ENCODE peak calls at places on chromosomes 5 and 9, in nine cellular contexts. S is BE2C; L is kidney epithelial cell; P is CD8-positive, alpha-beta T cell; K is adrenal gland; T is brain microvascular endothelial cell; F is OCI-LY7; Z is hepatocyte; D is spleen. E is an unnamed sample.

GRCh38 chr9:118991366-118992285 is 377.6 kb downstream of the BRINP1 start:
- DNase-seq in T (no peak), S (no peak), Z (peak; percentile 18), K (no peak), F (no peak), P (no peak), D (no peak), L (no peak), E (no peak)

GRCh38 chr9:75186767-75187380 is 98.6 kb downstream of the OSTF1 start:
- DNase-seq in S (no peak), L (no peak), F (peak; percentile 27), Z (no peak), P (no peak), T (no peak), K (no peak), D (no peak), E (no peak)

GRCh38 chr9:136103651-136104487 is 8.8 kb upstream of the NACC2 start:
- DNase-seq in S (no peak), K (no peak), P (no peak), L (no peak), F (peak; percentile 31), Z (no peak), D (no peak), T (no peak), E (no peak)

GRCh38 chr5:139725073-139725830 is 70.4 kb upstream of the PSD2 start:
- DNase-seq in F (no peak), P (no peak), S (peak; percentile 85), T (peak; percentile 71), D (peak; percentile 83), Z (peak; percentile 86), L (peak; percentile 73), K (peak; percentile 92), E (no peak)

GRCh38 chr5:78353520-78353919 is 6.9 kb upstream of the SCAMP1 start:
- DNase-seq in D (no peak), Z (no peak), S (no peak), K (no peak), T (no peak), L (no peak), P (no peak), F (no peak), E (no peak)

GRCh38 chr9:99023831-99024230 is 80.1 kb downstream of the COL15A1 start:
- DNase-seq in P (no peak), D (no peak), S (peak; percentile 86), T (peak; percentile 55), Z (peak; percentile 43), F (peak; percentile 8), L (no peak), K (no peak), E (no peak)

GRCh38 chr5:180253036-180253824 is 38.7 kb downstream of the MAPK9 start:
- DNase-seq in D (no peak), L (no peak), S (no peak), K (no peak), Z (no peak), F (no peak), T (no peak), P (no peak), E (peak; percentile 20)

GRCh38 chr5:171367424-171368370 is 20.0 kb upstream of the NPM1 start:
- DNase-seq in P (no peak), D (peak; percentile 41), S (no peak), Z (no peak), T (peak; percentile 90), L (peak; percentile 88), K (no peak), F (no peak), E (no peak)

GRCh38 chr5:79992891-79993290 is 1.8 kb upstream of the MTX3 start:
- DNase-seq in K (no peak), L (no peak), D (no peak), P (no peak), F (no peak), Z (no peak), S (no peak), T (no peak), E (no peak)

GRCh38 chr5:75668988-75669760 is 48.1 kb downstream of the POC5 start:
- DNase-seq in S (peak; percentile 76), D (peak; percentile 79), L (no peak), F (peak; percentile 8), Z (peak; percentile 52), K (peak; percentile 80), T (peak; percentile 40), P (peak; percentile 54), E (peak; percentile 64)

GRCh38 chr5:180314106-180314505 is 22.2 kb upstream of the MAPK9 start:
- DNase-seq in F (no peak), S (no peak), D (no peak), T (no peak), L (no peak), K (no peak), Z (no peak), P (no peak), E (no peak)

GRCh38 chr5:107254902-107255234 is 415.9 kb downstream of the EFNA5 start:
- DNase-seq in D (no peak), P (no peak), Z (no peak), S (peak; percentile 79), T (no peak), F (no peak), L (no peak), K (no peak), E (no peak)

GRCh38 chr9:121887553-121888437 is 205.3 kb downstream of the TTLL11 start:
- DNase-seq in S (peak; percentile 27), Z (no peak), K (no peak), P (no peak), L (no peak), T (peak; percentile 70), D (no peak), F (no peak), E (no peak)

GRCh38 chr5:126460977-126461376 is 37.8 kb downstream of the GRAMD2B start:
- DNase-seq in S (no peak), Z (peak; percentile 36), D (no peak), T (no peak), L (no peak), F (no peak), P (no peak), K (no peak), E (no peak)

GRCh38 chr5:132883261-132883834 is 9.9 kb downstream of the LEAP2 start:
- DNase-seq in L (peak; percentile 28), S (peak; percentile 62), F (peak; percentile 60), Z (peak; percentile 79), P (no peak), D (no peak), K (peak; percentile 62), T (peak; percentile 57), E (no peak)

GRCh38 chr5:132884548-132884947 is 11.1 kb downstream of the LEAP2 start:
- DNase-seq in S (no peak), D (no peak), K (no peak), Z (no peak), T (no peak), P (no peak), F (no peak), L (no peak), E (no peak)

GRCh38 chr5:132889501-132889900 is 16.0 kb downstream of the LEAP2 start:
- DNase-seq in Z (no peak), S (no peak), L (no peak), P (no peak), D (no peak), T (no peak), F (no peak), K (no peak), E (no peak)

GRCh38 chr5:132887326-132887725 is 13.9 kb downstream of the LEAP2 start:
- DNase-seq in D (no peak), T (no peak), K (no peak), P (no peak), F (no peak), Z (no peak), L (no peak), S (no peak), E (no peak)

GRCh38 chr5:132886064-132886823 is 12.8 kb downstream of the LEAP2 start:
- DNase-seq in K (no peak), T (no peak), L (no peak), S (no peak), D (no peak), P (no peak), F (no peak), Z (no peak), E (no peak)
- H3K36me3 ChIP-seq in K (no peaks in the 10 kb centered on the region), T (peaks cover 68% of the 10 kb centered on the region), L (peaks cover 2% of the 10 kb centered on the region), S (peaks cover 66% of the 10 kb centered on the region), D (peaks cover 10% of the 10 kb centered on the region), P (peaks cover 38% of the 10 kb centered on the region), F (peaks cover 90% of the 10 kb centered on the region), Z (peaks cover 4% of the 10 kb centered on the region), E (peaks cover 10% of the 10 kb centered on the region)

GRCh38 chr5:135720191-135720590 is 114.3 kb upstream of the SLC25A48 start:
- DNase-seq in T (no peak), K (no peak), S (no peak), P (no peak), D (no peak), Z (no peak), L (no peak), F (no peak), E (no peak)
- TF ChIP-seq CTCF in T (no peak), K (no peak), S (no peak), P (no peak), D (no peak), Z (no peak), L (no peak), F (no peak), E (no peak)

GRCh38 chr9:123089790-123090189 is 56.3 kb downstream of the GPR21 start:
- DNase-seq in S (no peak), K (no peak), P (no peak), Z (no peak), T (no peak), D (no peak), L (no peak), F (peak; percentile 52), E (no peak)

GRCh38 chr9:123090198-123090896 is 56.9 kb downstream of the GPR21 start:
- DNase-seq in D (no peak), T (no peak), F (peak; percentile 21), K (no peak), Z (no peak), S (no peak), L (no peak), P (no peak), E (no peak)

GRCh38 chr9:123089040-123089439 is 55.6 kb downstream of the GPR21 start:
- DNase-seq in Z (no peak), P (no peak), S (no peak), K (no peak), L (no peak), D (no peak), F (no peak), T (no peak), E (no peak)

GRCh38 chr9:123085916-123086315 is 52.4 kb downstream of the GPR21 start:
- DNase-seq in D (no peak), K (no peak), S (no peak), F (no peak), T (no peak), Z (no peak), P (no peak), L (no peak), E (no peak)

GRCh38 chr9:123087359-123087888 is 54.0 kb downstream of the GPR21 start:
- DNase-seq in S (no peak), Z (no peak), D (no peak), F (no peak), T (no peak), L (no peak), K (no peak), P (no peak), E (no peak)
- H3K36me3 ChIP-seq in S (peaks cover 28% of the 10 kb centered on the region), Z (peaks cover 6% of the 10 kb centered on the region), D (no peaks in the 10 kb centered on the region), F (peaks cover 50% of the 10 kb centered on the region), T (peaks cover 24% of the 10 kb centered on the region), L (peaks cover 3% of the 10 kb centered on the region), K (no peaks in the 10 kb centered on the region), P (peaks cover 20% of the 10 kb centered on the region), E (peaks cover 10% of the 10 kb centered on the region)

DNA sequence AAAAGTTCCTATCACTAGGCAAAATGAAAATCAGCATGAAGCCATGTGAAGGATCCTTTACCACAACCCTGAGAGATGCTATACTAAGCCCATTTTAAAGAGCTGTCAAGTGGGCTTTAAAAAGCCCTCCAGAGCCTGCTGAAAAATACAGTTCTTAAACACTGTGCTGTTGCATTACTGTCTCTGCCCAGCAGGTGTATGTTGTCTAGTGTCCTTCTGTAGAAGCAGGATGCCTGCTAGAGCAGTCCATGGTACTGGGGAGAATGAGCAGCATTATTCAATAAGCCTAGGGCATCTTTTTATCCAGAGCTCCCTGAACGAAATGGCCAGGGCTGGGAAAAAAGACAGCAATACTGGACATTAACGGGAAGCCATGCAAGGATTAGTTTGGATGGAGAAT is 126.2 kb upstream of the PLCXD3 start:
- DNase-seq in F (peak; percentile 8), P (no peak), K (no peak), L (no peak), D (no peak), T (peak; percentile 47), S (peak; percentile 50), Z (peak; percentile 31), E (no peak)
- TF ChIP-seq CTCF in F (peak; percentile 40), P (no peak), K (no peak), L (peak; percentile 15), D (no peak), T (peak; percentile 56), S (peak; percentile 65), Z (peak; percentile 26), E (peak; percentile 42)